ENCODE peak calls at places on chromosomes 2 and 18, in six cellular contexts. C, G, N, M, R and K are unnamed samples.

GRCh38 chr18:13382683-13382989 is 164.1 kb downstream of the LDLRAD4 start:
- DNase-seq in C (peak; percentile 12), G (no peak), N (no peak), M (no peak), R (no peak), K (no peak)

GRCh38 chr2:181900007-181900651 is 8.6 kb downstream of the ITPRID2 start:
- DNase-seq in C (no peak), G (no peak), N (no peak), M (no peak), R (no peak), K (no peak)

GRCh38 chr18:14098428-14098827 is 33.8 kb downstream of the ZNF519 start:
- DNase-seq in C (no peak), G (no peak), N (no peak), M (no peak), R (no peak), K (no peak)

GRCh38 chr2:226048625-226049024 is 649.1 kb downstream of the NYAP2 start:
- DNase-seq in C (no peak), G (no peak), N (peak; percentile 91), M (no peak), R (no peak), K (peak; percentile 90)

GRCh38 chr2:100317634-100318033 is 4.7 kb downstream of the LONRF2 start:
- DNase-seq in C (no peak), G (no peak), N (no peak), M (no peak), R (no peak), K (no peak)

GRCh38 chr2:63698825-63699548 is 110.2 kb downstream of the MDH1 start:
- DNase-seq in C (peak; percentile 81), G (peak; percentile 20), N (peak; percentile 79), M (peak; percentile 66), R (peak; percentile 51), K (peak; percentile 93)

GRCh38 chr2:40658917-40659316 is 207.0 kb upstream of the SLC8A1 start:
- DNase-seq in C (peak; percentile 31), G (peak; percentile 40), N (peak; percentile 40), M (peak; percentile 2), R (no peak), K (peak; percentile 8)

GRCh38 chr2:44927979-44928659 is 13.4 kb upstream of the SIX3 start:
- DNase-seq in C (peak; percentile 62), G (no peak), N (no peak), M (no peak), R (no peak), K (no peak)

GRCh38 chr18:48800479-48800876 is 150.3 kb downstream of the SMAD7 start:
- DNase-seq in C (peak; percentile 5), G (no peak), N (no peak), M (no peak), R (no peak), K (no peak)

GRCh38 chr2:65919579-65920188 is 487.3 kb upstream of the SPRED2 start:
- DNase-seq in C (no peak), G (no peak), N (no peak), M (no peak), R (no peak), K (no peak)

GRCh38 chr2:101667823-101668222 is 29.7 kb upstream of the MAP4K4 start:
- DNase-seq in C (no peak), G (peak; percentile 11), N (no peak), M (no peak), R (no peak), K (no peak)

GRCh38 chr2:118815731-118816130 is 31.7 kb downstream of the EN1 start:
- DNase-seq in C (no peak), G (no peak), N (no peak), M (no peak), R (no peak), K (no peak)

GRCh38 chr18:66951750-66952149 is 347.9 kb upstream of the CDH19 start:
- DNase-seq in C (no peak), G (no peak), N (no peak), M (no peak), R (no peak), K (no peak)

DNA sequence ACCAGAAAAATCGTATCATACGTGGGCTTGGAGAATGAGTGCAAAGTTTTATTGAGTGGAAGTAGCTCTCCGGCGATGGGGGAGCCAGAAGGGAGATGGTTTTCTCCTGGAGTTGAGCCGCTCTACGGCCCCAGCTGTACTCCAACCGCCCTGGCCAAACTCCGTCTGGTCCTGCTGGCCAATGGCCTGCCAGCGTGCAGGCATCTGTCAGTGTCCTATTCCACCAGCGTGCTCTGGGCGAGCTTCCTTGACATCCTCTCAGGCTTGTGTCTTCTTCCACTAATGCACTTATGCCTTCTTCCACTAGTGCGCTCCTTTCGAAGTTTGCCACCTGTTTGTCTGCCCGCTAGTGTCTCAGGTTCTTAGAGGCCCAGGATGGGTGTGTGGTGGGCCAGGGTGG is 345.5 kb upstream of the CDH19 start:
- DNase-seq in C (no peak), G (no peak), N (no peak), M (no peak), R (no peak), K (no peak)
- H3K9me3 ChIP-seq in C (no peaks in the 10 kb centered on the region), G (peaks cover 4% of the 10 kb centered on the region), N (peaks cover 10% of the 10 kb centered on the region), M (no peaks in the 10 kb centered on the region), R (peaks cover 3% of the 10 kb centered on the region), K (no peaks in the 10 kb centered on the region)

DNA sequence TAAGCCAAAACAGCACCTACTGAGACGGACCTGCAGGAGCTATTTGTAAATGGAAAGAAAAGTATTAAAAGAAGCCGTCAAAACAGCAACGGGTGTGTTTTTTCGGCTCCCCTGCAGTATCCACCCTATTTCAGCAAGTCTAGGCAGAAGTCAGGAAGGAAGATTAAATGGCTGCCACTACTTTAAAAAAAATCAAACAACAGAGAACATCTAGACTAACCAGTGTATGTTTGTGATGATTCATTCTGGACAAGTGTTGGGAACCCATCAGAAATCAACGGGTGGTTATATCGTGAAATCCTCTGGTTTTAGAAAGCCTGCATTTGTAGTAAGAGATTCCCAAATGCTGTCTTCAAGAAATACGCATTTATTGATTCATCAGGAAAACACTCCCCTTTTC is 9.0 kb downstream of the PMAIP1 start:
- DNase-seq in C (no peak), G (no peak), N (peak; percentile 52), M (no peak), R (no peak), K (peak; percentile 82)
- H2AFZ ChIP-seq in C (no peak overlapping the region), G (no peak overlapping the region), N (peak overlapping the region; percentile 66), M (no peak overlapping the region), R (peak overlapping the region; percentile 76), K (no peak overlapping the region)

DNA sequence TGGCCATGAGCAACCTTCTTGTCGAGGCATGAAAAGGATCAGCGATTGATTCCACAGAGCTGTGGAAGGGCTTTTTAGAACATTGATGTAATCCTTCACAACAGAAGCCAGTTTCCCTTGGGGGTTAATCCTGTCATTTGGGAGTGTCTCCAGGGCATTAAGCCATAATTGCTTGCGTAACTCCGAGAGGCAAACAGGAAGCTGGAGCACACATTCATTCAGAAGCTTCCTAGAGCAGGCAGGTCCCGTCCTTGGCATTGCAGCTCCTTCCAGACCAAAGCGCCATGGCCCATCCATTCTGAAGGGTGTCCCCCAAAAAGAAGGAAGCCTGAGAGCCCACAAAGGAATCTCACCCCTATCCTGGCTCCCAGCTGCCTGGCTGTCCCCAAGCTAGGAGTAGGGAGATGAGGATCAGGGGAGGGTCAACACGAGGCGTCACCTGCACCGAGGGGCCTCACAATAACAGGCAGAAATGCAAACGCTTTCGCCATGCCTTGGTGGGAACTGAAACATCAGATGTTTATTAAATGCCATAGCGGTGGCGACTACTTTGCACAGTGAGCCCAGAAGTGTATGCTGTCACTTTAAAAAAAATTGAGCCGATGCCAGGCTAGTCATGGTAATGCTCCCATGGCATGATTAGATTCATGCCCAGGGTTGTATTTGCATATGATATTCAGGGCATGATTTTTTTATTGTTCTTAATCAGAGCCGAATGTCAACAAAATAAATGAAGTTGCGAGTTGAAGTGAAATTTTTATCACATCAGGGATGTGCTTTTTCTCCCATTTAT is 339.4 kb downstream of the BCL11A start:
- DNase-seq in C (no peak), G (no peak), N (no peak), M (peak; percentile 18), R (no peak), K (no peak)
- H3K18ac ChIP-seq in C (no peak overlapping the region), G (peak overlapping the region; percentile 81), N (no peak overlapping the region), M (no peak overlapping the region), R (no peak overlapping the region), K (no peak overlapping the region)

DNA sequence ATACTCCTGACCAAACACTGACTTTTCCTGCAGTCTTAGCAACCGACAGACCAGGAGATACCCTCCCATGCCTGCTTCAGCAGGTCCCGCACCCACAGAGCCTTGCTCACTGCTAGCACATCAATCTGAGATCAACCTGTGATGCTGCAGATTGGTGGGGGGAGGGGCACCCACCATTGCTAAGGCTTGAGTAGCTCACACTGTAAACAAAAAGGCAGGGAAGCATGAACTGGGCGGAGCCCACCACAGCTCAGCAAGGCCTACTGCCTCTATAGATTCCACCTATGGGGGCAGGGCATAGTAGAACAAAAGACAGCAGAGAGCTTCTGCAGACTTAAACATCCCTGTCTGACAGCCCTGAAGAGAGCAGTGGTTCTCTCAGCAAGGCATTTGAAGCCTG is 109.7 kb downstream of the SP100 start:
- DNase-seq in C (no peak), G (no peak), N (no peak), M (no peak), R (no peak), K (no peak)
- H3K9me3 ChIP-seq in C (peaks cover 7% of the 10 kb centered on the region), G (no peaks in the 10 kb centered on the region), N (peaks cover 12% of the 10 kb centered on the region), M (peaks cover 9% of the 10 kb centered on the region), R (peaks cover 11% of the 10 kb centered on the region), K (peaks cover 55% of the 10 kb centered on the region)

DNA sequence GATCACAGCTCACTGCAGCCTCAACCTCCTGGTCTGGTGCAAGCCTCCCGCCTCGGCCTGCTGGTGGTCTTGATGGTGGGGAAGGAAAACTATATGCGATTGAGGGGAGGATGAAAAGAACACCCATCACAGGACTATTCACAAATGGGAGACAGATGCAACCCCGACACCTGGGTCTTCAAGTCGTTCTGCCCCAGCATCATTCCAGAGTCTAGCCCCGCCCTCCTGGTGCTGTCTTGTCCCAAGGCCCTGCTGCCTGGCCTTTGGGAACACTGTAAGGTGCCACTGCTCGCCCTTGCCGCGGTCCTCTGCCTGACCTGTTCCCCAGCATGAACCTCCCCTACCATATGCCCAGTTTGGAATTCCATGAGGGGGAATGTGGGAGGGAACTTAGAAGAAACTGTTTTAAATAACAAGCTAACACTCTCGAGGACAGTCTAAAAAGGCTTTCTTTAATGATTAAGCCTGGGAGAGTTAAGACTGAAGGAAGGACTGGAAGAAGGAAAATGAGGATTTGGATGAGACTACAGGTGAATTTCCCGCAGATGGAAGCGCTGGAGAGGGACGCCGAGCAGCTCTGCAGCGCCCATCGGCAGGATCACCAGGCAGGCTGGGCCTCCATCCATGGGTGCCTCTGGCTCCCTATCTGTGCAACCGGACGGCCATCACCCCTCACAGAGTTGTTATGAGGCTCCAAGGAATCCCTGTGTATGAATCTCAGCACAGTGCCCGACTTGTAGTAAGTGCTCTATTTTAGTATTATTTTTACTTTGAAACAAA is 75.0 kb downstream of the MEX3C start:
- DNase-seq in C (no peak), G (no peak), N (no peak), M (no peak), R (no peak), K (no peak)
- H2AFZ ChIP-seq in C (no peak overlapping the region), G (no peak overlapping the region), N (no peak overlapping the region), M (no peak overlapping the region), R (no peak overlapping the region), K (no peak overlapping the region)

GRCh38 chr2:69798466-69798908 is 31.0 kb upstream of the GMCL1 start:
- DNase-seq in C (no peak), G (no peak), N (peak; percentile 24), M (peak; percentile 78), R (no peak), K (peak; percentile 62)

GRCh38 chr2:69798909-69799526 is 30.4 kb upstream of the GMCL1 start:
- DNase-seq in C (no peak), G (no peak), N (peak; percentile 84), M (no peak), R (no peak), K (peak; percentile 72)

GRCh38 chr2:69796199-69796598 is 33.3 kb upstream of the GMCL1 start:
- DNase-seq in C (no peak), G (no peak), N (no peak), M (peak; percentile 30), R (no peak), K (no peak)

GRCh38 chr2:69797235-69797634 is 32.2 kb upstream of the GMCL1 start:
- DNase-seq in C (no peak), G (no peak), N (no peak), M (peak; percentile 35), R (no peak), K (no peak)

GRCh38 chr2:69797836-69798465 is 31.5 kb upstream of the GMCL1 start:
- DNase-seq in C (no peak), G (no peak), N (no peak), M (peak; percentile 86), R (no peak), K (peak; percentile 33)
- H3K18ac ChIP-seq in C (no peak overlapping the region), G (no peak overlapping the region), N (no peak overlapping the region), M (no peak overlapping the region), R (no peak overlapping the region), K (no peak overlapping the region)